ENCODE peak calls at places on chromosomes 6 and 20, in four cellular contexts. E is ecto neural progenitor cell, O is caudate nucleus, D is GM04504. J is an unnamed sample.

GRCh38 chr6:170108890-170109587 is 181.8 kb downstream of the DLL1 start:
- DNase-seq in E (peak), O (no peak), D (no peak), J (peak)

GRCh38 chr6:24980507-24981384 is 45.0 kb upstream of the RIPOR2 start:
- DNase-seq in E (no peak), D (no peak), O (no peak), J (no peak)

GRCh38 chr6:55918639-55919038 is 43.2 kb upstream of the BMP5 start:
- DNase-seq in E (no peak), O (no peak), D (peak), J (no peak)

GRCh38 chr20:4490595-4491280 is 231.0 kb upstream of the PRND start:
- DNase-seq in D (peak), E (no peak), O (no peak), J (no peak)

GRCh38 chr6:139338845-139339244 is 35.6 kb downstream of the CITED2 start:
- DNase-seq in D (peak), E (no peak), O (no peak), J (no peak)

GRCh38 chr6:43809417-43810305 is 39.6 kb downstream of the VEGFA start:
- DNase-seq in E (no peak), D (no peak), O (no peak), J (no peak)

GRCh38 chr6:45566882-45567281 is 189.1 kb upstream of the SUPT3H start:
- DNase-seq in D (no peak), E (peak), O (no peak), J (no peak)

GRCh38 chr20:61682998-61683681 is 382.5 kb downstream of the TAF4 start:
- DNase-seq in O (no peak), E (no peak), D (no peak), J (no peak)

GRCh38 chr20:37356387-37356786 is 10.4 kb downstream of the SRC start:
- DNase-seq in O (no peak), E (no peak), D (peak), J (no peak)

GRCh38 chr20:51366155-51366886 is 176.2 kb downstream of the NFATC2 start:
- DNase-seq in O (peak), E (no peak), D (peak), J (no peak)

GRCh38 chr6:133637436-133637835 is 251.5 kb upstream of the TCF21 start:
- DNase-seq in O (no peak), E (no peak), D (no peak), J (no peak)

GRCh38 chr6:78810146-78810545 is 57.2 kb upstream of the IRAK1BP1 start:
- DNase-seq in O (no peak), E (peak), D (peak), J (no peak)